ENCODE peak calls at places on chromosomes 12 and 14, in nine cellular contexts. P, Y, N, O, D, Q, J, L and A are unnamed samples.

GRCh38 chr12:100554608-100555077 is 18.8 kb upstream of the GAS2L3 start:
- DNase-seq in J (peak), Q (no peak), O (no peak), L (no peak), Y (peak), P (peak), N (peak), D (peak), A (peak)

GRCh38 chr12:90333939-90334338 is 621.0 kb downstream of the CCER1 start:
- DNase-seq in N (no peak), L (no peak), D (no peak), P (no peak), O (no peak), J (no peak), Q (no peak), Y (no peak), A (no peak)

GRCh38 chr14:64632056-64632455 is 72.2 kb upstream of the PLEKHG3 start:
- DNase-seq in O (no peak), J (no peak), N (no peak), P (no peak), Q (no peak), L (no peak), Y (no peak), D (no peak), A (peak)

GRCh38 chr12:22499445-22499844 is 44.9 kb downstream of the C2CD5 start:
- DNase-seq in L (no peak), D (no peak), N (no peak), P (no peak), J (no peak), Y (no peak), O (no peak), Q (no peak), A (no peak)

GRCh38 chr14:74401504-74402241 is 24.3 kb downstream of the SYNDIG1L start:
- DNase-seq in L (peak), N (no peak), P (peak), Q (peak), O (no peak), D (peak), Y (no peak), J (no peak), A (no peak)

GRCh38 chr14:75996488-75996887 is 10.9 kb downstream of the IFT43 start:
- DNase-seq in L (no peak), O (no peak), P (no peak), J (no peak), Q (no peak), N (no peak), Y (no peak), D (no peak), A (no peak)

GRCh38 chr14:73785834-73786631 is 65.6 kb upstream of the PTGR2 start:
- DNase-seq in J (peak), Q (no peak), D (peak), L (peak), Y (no peak), N (peak), P (no peak), O (peak), A (peak)

GRCh38 chr12:41709463-41710285 is 435.0 kb downstream of the GXYLT1 start:
- DNase-seq in O (no peak), Q (no peak), D (no peak), L (no peak), N (no peak), P (no peak), J (no peak), Y (peak), A (no peak)

GRCh38 chr12:4918950-4919660 is 9.4 kb downstream of the KCNA1 start:
- DNase-seq in D (no peak), L (no peak), P (no peak), N (no peak), J (no peak), Y (no peak), O (no peak), Q (no peak), A (no peak)

GRCh38 chr12:83954071-83954789 is 958.4 kb downstream of the SLC6A15 start:
- DNase-seq in P (no peak), N (no peak), J (no peak), D (peak), O (no peak), L (no peak), Q (no peak), Y (no peak), A (no peak)

GRCh38 chr12:122516544-122517361 is 10.0 kb downstream of the RSRC2 start:
- DNase-seq in Q (no peak), O (no peak), N (no peak), J (no peak), D (no peak), P (no peak), Y (no peak), L (no peak), A (no peak)

GRCh38 chr12:57389033-57389432 is 41.8 kb downstream of the R3HDM2 start:
- DNase-seq in O (no peak), L (no peak), P (no peak), D (no peak), J (no peak), N (peak), Q (no peak), Y (peak), A (peak)